ENCODE peak calls at places on chromosomes 3 and 15, in seven cellular contexts. G is neuronal stem cell, O is H1, J is IMR-90, K is mesendoderm, Z is trophoblast cell, F is H9. T is an unnamed sample.

GRCh38 chr3:153595186-153595815 is 433.3 kb downstream of the RAP2B start:
- DNase-seq in J (peak), G (peak), K (peak), Z (no peak), F (no peak), O (no peak), T (peak)

GRCh38 chr3:119294889-119295769 is 946 bp downstream of the ARHGAP31 start:
- DNase-seq in G (peak), K (peak), O (no peak), F (peak), J (peak), Z (no peak), T (peak)

GRCh38 chr15:71807691-71808091 is 2.7 kb upstream of the NR2E3 start:
- DNase-seq in K (peak), O (no peak), J (peak), F (no peak), G (no peak), Z (no peak), T (peak)

GRCh38 chr3:189947948-189948723 is 172.6 kb downstream of the P3H2 start:
- DNase-seq in O (no peak), J (peak), Z (peak), G (no peak), K (peak), F (no peak), T (peak)

GRCh38 chr15:70466895-70467529 is 296.3 kb downstream of the UACA start:
- DNase-seq in Z (peak), F (peak), J (peak), G (peak), O (no peak), K (peak), T (peak)

GRCh38 chr3:127670761-127671522 is 1.8 kb upstream of the ABTB1 start:
- DNase-seq in Z (no peak), F (no peak), J (no peak), G (no peak), O (no peak), K (no peak), T (no peak)

GRCh38 chr15:77816983-77817382 is 184.3 kb upstream of the LINGO1 start:
- DNase-seq in K (no peak), F (peak), Z (no peak), O (no peak), J (no peak), G (no peak), T (no peak)

GRCh38 chr3:27976933-27977332 is 254.8 kb upstream of the EOMES start:
- DNase-seq in F (no peak), O (no peak), K (no peak), J (peak), G (no peak), Z (peak), T (no peak)

GRCh38 chr15:83208357-83208661 is 686 bp upstream of the HDGFL3 start:
- DNase-seq in J (no peak), G (no peak), K (peak), Z (no peak), O (no peak), F (no peak), T (no peak)

GRCh38 chr3:120418866-120419490 is 31.8 kb downstream of the FSTL1 start:
- DNase-seq in G (peak), Z (no peak), J (no peak), F (peak), K (peak), O (no peak), T (peak)

GRCh38 chr3:128294999-128295468 is 141.8 kb downstream of the EEFSEC start:
- DNase-seq in K (no peak), O (no peak), F (peak), G (no peak), J (no peak), Z (no peak), T (no peak)

GRCh38 chr3:4953119-4953518 is 26.1 kb upstream of the BHLHE40 start:
- DNase-seq in K (no peak), J (no peak), G (no peak), O (no peak), Z (no peak), F (no peak), T (no peak)

GRCh38 chr3:9098716-9099675 is 135.7 kb upstream of the RAD18 start:
- DNase-seq in Z (no peak), G (no peak), F (no peak), O (no peak), K (no peak), J (no peak), T (no peak)

GRCh38 chr3:156609115-156609514 is 54.2 kb upstream of the SSR3 start:
- DNase-seq in F (no peak), Z (no peak), G (no peak), O (no peak), K (no peak), J (no peak), T (no peak)

GRCh38 chr3:135803291-135803690 is 162.2 kb upstream of the PPP2R3A start:
- DNase-seq in F (no peak), O (no peak), J (no peak), G (no peak), Z (no peak), K (peak), T (no peak)

GRCh38 chr15:58957101-58957973 is 23.9 kb upstream of the SLTM start:
- DNase-seq in G (peak), O (no peak), J (peak), F (peak), K (peak), Z (peak), T (peak)

GRCh38 chr3:119352863-119353527 is 58.8 kb downstream of the ARHGAP31 start:
- DNase-seq in Z (peak), G (no peak), J (peak), F (no peak), O (no peak), K (peak), T (peak)

GRCh38 chr3:32399030-32399620 is 7.5 kb downstream of the CMTM7 start:
- DNase-seq in F (no peak), O (no peak), J (peak), K (peak), Z (peak), G (peak), T (peak)

GRCh38 chr3:187673012-187673411 is 2.8 kb upstream of the SST start:
- DNase-seq in Z (peak), F (no peak), K (peak), J (no peak), G (no peak), O (no peak), T (no peak)

GRCh38 chr3:50254577-50255250 is 14.2 kb upstream of the SEMA3B start:
- DNase-seq in K (peak), O (no peak), Z (no peak), G (no peak), J (no peak), F (no peak), T (no peak)

GRCh38 chr3:99250821-99251355 is 349.4 kb upstream of the DCBLD2 start:
- DNase-seq in K (no peak), G (no peak), Z (no peak), J (no peak), O (no peak), F (no peak), T (peak)

GRCh38 chr3:115699741-115700140 is 76.4 kb downstream of the GAP43 start:
- DNase-seq in Z (no peak), J (peak), G (no peak), K (no peak), O (no peak), F (no peak), T (peak)

GRCh38 chr15:74415966-74416916 is 17.5 kb downstream of the SEMA7A start:
- DNase-seq in F (no peak), Z (no peak), G (no peak), K (no peak), O (no peak), J (no peak), T (no peak)

GRCh38 chr3:55180936-55181535 is 253.2 kb upstream of the LRTM1 start:
- DNase-seq in Z (peak), K (no peak), G (no peak), O (no peak), J (no peak), F (no peak), T (peak)

GRCh38 chr3:152076148-152076547 is 192.6 kb upstream of the MBNL1 start:
- DNase-seq in K (no peak), Z (no peak), J (peak), F (no peak), G (no peak), O (no peak), T (no peak)

GRCh38 chr15:39666671-39667070 is 85.8 kb downstream of the THBS1 start:
- DNase-seq in G (peak), F (no peak), Z (no peak), O (no peak), K (peak), J (peak), T (peak)

GRCh38 chr15:68640791-68641331 is 62.1 kb downstream of the CORO2B start:
- DNase-seq in K (no peak), Z (no peak), O (no peak), J (no peak), G (no peak), F (no peak), T (no peak)

GRCh38 chr3:61885414-61885813 is 324.0 kb downstream of the PTPRG start:
- DNase-seq in Z (no peak), G (no peak), K (no peak), J (no peak), O (no peak), F (no peak), T (no peak)

GRCh38 chr3:196868297-196868661 is 559 bp downstream of the SENP5 start:
- DNase-seq in G (peak), O (no peak), J (peak), F (peak), K (peak), Z (no peak), T (peak)

GRCh38 chr3:88744896-88745295 is 362.5 kb upstream of the EPHA3 start:
- DNase-seq in O (no peak), F (no peak), G (no peak), J (no peak), Z (no peak), K (no peak), T (no peak)

GRCh38 chr3:44762690-44763089 is 1.1 kb downstream of the KIF15 start:
- DNase-seq in K (no peak), F (no peak), O (no peak), G (no peak), J (no peak), Z (no peak), T (no peak)

GRCh38 chr15:45573961-45574629 is 13.1 kb upstream of the BLOC1S6 start:
- DNase-seq in F (peak), J (no peak), Z (peak), O (peak), K (peak), G (peak), T (peak)

GRCh38 chr3:13110678-13111116 is 37.5 kb upstream of the IQSEC1 start:
- DNase-seq in O (no peak), F (no peak), J (no peak), K (peak), G (no peak), Z (peak), T (peak)

GRCh38 chr3:195809796-195810454 is 1.8 kb downstream of the MUC4 start:
- DNase-seq in G (no peak), K (peak), O (no peak), J (no peak), F (no peak), Z (no peak), T (no peak)

GRCh38 chr3:188253800-188254452 is 100.0 kb downstream of the LPP start:
- DNase-seq in O (no peak), Z (no peak), F (no peak), K (peak), J (no peak), G (no peak), T (no peak)

GRCh38 chr3:42804831-42805821 is 836 bp upstream of the HIGD1A start:
- DNase-seq in F (peak), Z (peak), K (peak), J (no peak), O (no peak), G (peak), T (peak)

GRCh38 chr3:61966200-61966599 is 404.8 kb downstream of the PTPRG start:
- DNase-seq in Z (peak), G (no peak), J (peak), O (no peak), K (peak), F (no peak), T (no peak)

GRCh38 chr3:174784206-174784934 is 74.8 kb upstream of the NAALADL2 start:
- DNase-seq in K (no peak), O (no peak), G (no peak), Z (no peak), F (no peak), J (peak), T (no peak)

GRCh38 chr3:42497009-42497731 is 5.3 kb upstream of the VIPR1 start:
- DNase-seq in J (peak), K (peak), O (peak), F (peak), G (peak), Z (no peak), T (peak)

GRCh38 chr15:59696332-59696731 is 7.2 kb upstream of the BNIP2 start:
- DNase-seq in Z (no peak), K (peak), F (no peak), J (no peak), G (no peak), O (no peak), T (no peak)

GRCh38 chr3:133479895-133480669 is 80.2 kb downstream of the BFSP2 start:
- DNase-seq in J (no peak), K (peak), O (no peak), F (no peak), Z (peak), G (no peak), T (no peak)
- H3K23ac ChIP-seq in J (no peak), K (no peak), O (no peak), F (no peak), Z (no peak), G (no peak), T (no peak)

GRCh38 chr3:7658294-7658693 is 797.4 kb downstream of the GRM7 start:
- DNase-seq in Z (no peak), O (no peak), J (no peak), K (no peak), G (no peak), F (no peak), T (no peak)
- H2BK5ac ChIP-seq in Z (no peak), O (no peak), J (no peak), K (no peak), G (no peak), F (no peak), T (no peak)

DNA sequence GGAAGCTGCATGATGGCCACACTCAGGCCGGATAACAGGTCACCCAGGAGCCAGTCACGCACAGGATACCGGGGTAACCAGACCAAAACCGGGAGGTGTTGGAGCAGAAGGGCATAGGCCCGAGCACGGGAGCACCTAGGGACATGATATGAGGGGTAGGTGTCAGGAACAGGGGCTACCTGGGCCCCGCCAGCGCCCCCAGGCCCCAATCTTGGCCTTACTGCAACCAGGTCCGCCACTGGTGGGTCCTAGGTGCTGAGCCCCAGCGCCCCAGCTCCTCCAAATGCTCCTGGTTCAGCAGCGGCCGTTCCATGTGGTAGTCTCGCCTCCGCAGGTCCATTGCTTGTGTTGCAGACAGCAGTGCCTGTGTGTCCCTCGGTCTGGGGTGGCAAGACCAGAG is 2.0 kb downstream of the SLC26A6 start:
- DNase-seq in J (no peak), Z (no peak), G (no peak), O (no peak), F (no peak), K (no peak), T (no peak)
- H3K23ac ChIP-seq in J (no peak), Z (no peak), G (no peak), O (no peak), F (no peak), K (no peak), T (no peak)

GRCh38 chr3:102140116-102140515 is 290.8 kb downstream of the NFKBIZ start:
- DNase-seq in O (no peak), J (no peak), F (no peak), G (no peak), Z (no peak), K (no peak), T (no peak)
- H2BK5ac ChIP-seq in O (no peak), J (no peak), F (no peak), G (no peak), Z (no peak), K (no peak), T (no peak)

GRCh38 chr15:90002428-90002844 is 1.3 kb downstream of the ZNF710 start:
- DNase-seq in G (no peak), K (peak), Z (no peak), O (no peak), F (peak), J (peak), T (peak)
- H3K23ac ChIP-seq in G (peak), K (no peak), Z (no peak), O (no peak), F (no peak), J (peak), T (no peak)

DNA sequence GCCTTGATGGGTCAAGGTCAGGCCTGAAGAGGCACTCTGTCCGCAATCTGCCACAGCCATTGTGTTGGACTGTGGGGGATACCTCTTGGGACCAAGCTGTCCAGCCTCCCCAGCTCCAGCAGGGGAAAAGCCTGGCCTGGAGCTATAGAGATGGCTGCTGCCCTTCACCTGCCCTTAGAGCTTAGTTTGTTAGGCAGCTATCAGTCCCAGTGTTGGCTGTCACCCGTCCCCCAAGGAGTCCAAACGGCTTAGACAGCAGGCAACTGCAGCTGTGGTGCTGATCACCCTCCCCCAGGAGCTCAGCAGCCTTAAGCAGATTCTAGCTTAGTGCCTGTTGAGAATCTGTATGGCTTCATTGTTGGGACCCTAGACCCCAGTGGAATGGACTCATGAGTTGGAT is 180.3 kb downstream of the MYRIP start:
- DNase-seq in G (no peak), O (no peak), K (no peak), Z (no peak), F (no peak), J (no peak), T (no peak)
- H2BK5ac ChIP-seq in G (no peak), O (no peak), K (no peak), Z (no peak), F (no peak), J (no peak), T (no peak)

DNA sequence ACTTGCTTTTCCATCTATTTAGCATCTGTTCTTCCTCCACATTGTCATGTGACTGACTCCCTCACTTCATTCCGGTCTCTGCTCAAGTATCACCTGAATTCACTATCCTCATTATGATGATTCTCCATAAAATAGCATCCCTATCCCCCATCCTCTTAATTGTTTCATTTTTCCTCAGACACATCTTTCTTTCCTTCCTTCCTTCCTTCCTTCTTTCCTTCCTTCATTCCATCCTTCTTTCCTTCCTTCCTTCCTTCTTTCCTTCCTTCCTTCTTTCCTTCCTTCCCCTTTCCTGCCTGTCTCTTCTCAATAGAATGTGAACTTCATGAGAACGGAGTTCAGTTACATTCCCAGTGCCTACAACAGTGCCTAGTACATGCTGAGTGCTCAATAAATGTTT is 32.6 kb upstream of the MTHFS start:
- DNase-seq in O (no peak), F (no peak), J (no peak), K (no peak), Z (no peak), G (no peak), T (no peak)
- H3K23ac ChIP-seq in O (no peak), F (no peak), J (no peak), K (no peak), Z (no peak), G (no peak), T (no peak)

DNA sequence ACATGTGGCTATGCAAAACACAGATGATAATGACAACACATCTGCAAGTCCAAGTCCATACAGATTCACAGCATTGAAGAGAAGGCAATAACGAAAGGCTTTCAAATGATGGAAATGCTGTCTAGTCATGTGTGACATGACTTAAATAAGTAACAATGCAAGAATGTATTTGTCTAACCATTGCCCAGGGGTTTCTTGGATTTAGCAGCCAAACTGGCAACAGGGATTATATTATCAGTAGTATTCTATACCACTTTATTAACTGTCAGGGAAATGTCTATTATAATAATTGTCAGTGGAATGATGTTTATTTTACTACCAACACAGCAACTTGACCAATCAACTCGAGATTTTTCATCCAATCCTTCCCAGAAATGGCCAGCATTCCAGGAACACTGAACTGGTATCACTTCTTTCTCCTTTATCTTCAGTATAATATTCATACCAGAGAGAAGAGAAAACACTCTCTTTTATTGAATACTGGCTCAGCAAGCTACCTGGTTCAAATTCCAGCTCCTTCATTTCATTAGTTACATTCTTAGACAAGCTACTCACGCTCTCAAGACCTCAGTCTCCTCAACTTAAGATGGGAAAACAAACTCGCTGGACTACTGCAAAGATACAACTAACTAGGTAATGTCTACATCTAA is 66.2 kb downstream of the FOXP1 start:
- DNase-seq in O (no peak), J (no peak), Z (peak), G (no peak), F (no peak), K (no peak), T (no peak)
- H2BK5ac ChIP-seq in O (no peak), J (no peak), Z (no peak), G (no peak), F (no peak), K (no peak), T (peak)